ENCODE peak calls at places on chromosome 5, in four cellular contexts. Z is SK-N-SH, C is HCT116, V is Panc1. O is an unnamed sample.

GRCh38 chr5:33046091-33046490 is 335.0 kb downstream of the NPR3 start:
- DNase-seq in Z (no peak), C (no peak), V (no peak), O (no peak)

GRCh38 chr5:93300309-93300923 is 280.6 kb downstream of the NR2F1-AS1 start:
- DNase-seq in Z (no peak), C (no peak), V (no peak), O (no peak)

GRCh38 chr5:10441083-10441991 is at the start of gene ROPN1L:
- DNase-seq in Z (peak; percentile 99), C (peak; percentile 54), V (peak; percentile 77), O (peak; percentile 73)

GRCh38 chr5:175195698-175196656 is 248.0 kb downstream of the DRD1 start:
- DNase-seq in Z (no peak), C (peak; percentile 18), V (no peak), O (no peak)

GRCh38 chr5:174271316-174271715 is 225.8 kb downstream of the NSG2 start:
- DNase-seq in Z (no peak), C (no peak), V (no peak), O (no peak)

GRCh38 chr5:82396871-82397514 is 118.8 kb upstream of the RPS23 start:
- DNase-seq in Z (peak; percentile 68), C (peak; percentile 54), V (peak; percentile 51), O (no peak)

GRCh38 chr5:150582281-150582791 is 58.1 kb upstream of the SYNPO start:
- DNase-seq in Z (peak; percentile 86), C (no peak), V (no peak), O (no peak)

GRCh38 chr5:102678267-102679058 is 76.6 kb upstream of the PAM start:
- DNase-seq in Z (no peak), C (no peak), V (no peak), O (no peak)

GRCh38 chr5:10555134-10555733 is 8.6 kb upstream of the ANKRD33B start:
- DNase-seq in Z (peak; percentile 53), C (no peak), V (no peak), O (no peak)

GRCh38 chr5:39020465-39020864 is 53.7 kb downstream of the RICTOR start:
- DNase-seq in Z (no peak), C (no peak), V (no peak), O (peak; percentile 33)

GRCh38 chr5:57768771-57769170 is 286.2 kb upstream of the ACTBL2 start:
- DNase-seq in Z (no peak), C (no peak), V (no peak), O (no peak)

GRCh38 chr5:118519466-118519865 is 468.9 kb downstream of the DTWD2 start:
- DNase-seq in Z (no peak), C (no peak), V (no peak), O (no peak)

GRCh38 chr5:58072202-58072791 is 387.6 kb downstream of the PLK2 start:
- DNase-seq in Z (peak; percentile 22), C (no peak), V (no peak), O (no peak)

GRCh38 chr5:131252824-131253171 is 11.1 kb upstream of the CDC42SE2 start:
- DNase-seq in Z (no peak), C (no peak), V (no peak), O (peak; percentile 80)

GRCh38 chr5:148846930-148847329 is 20.5 kb downstream of the ADRB2 start:
- DNase-seq in Z (no peak), C (no peak), V (no peak), O (no peak)

GRCh38 chr5:11903121-11903613 is 1.1 kb downstream of the CTNND2 start:
- DNase-seq in Z (no peak), C (no peak), V (no peak), O (no peak)

GRCh38 chr5:1192971-1193590 is 8.3 kb upstream of the SLC6A19 start:
- DNase-seq in Z (no peak), C (no peak), V (no peak), O (no peak)

GRCh38 chr5:169538935-169539334 is 44.6 kb upstream of the SPDL1 start:
- DNase-seq in Z (no peak), C (no peak), V (no peak), O (no peak)

GRCh38 chr5:150540615-150541396 is 32.9 kb downstream of the NDST1 start:
- DNase-seq in Z (no peak), C (no peak), V (no peak), O (no peak)

GRCh38 chr5:44641820-44642219 is 166.9 kb upstream of the MRPS30 start:
- DNase-seq in Z (no peak), C (no peak), V (no peak), O (no peak)

GRCh38 chr5:151238303-151238741 is 14.4 kb upstream of the CCDC69 start:
- DNase-seq in Z (no peak), C (no peak), V (no peak), O (no peak)

GRCh38 chr5:56817306-56817986 is 2.1 kb downstream of the MAP3K1 start:
- DNase-seq in Z (no peak), C (no peak), V (no peak), O (no peak)

GRCh38 chr5:139649082-139649991 is 1.2 kb downstream of the CXXC5 start:
- DNase-seq in Z (peak; percentile 65), C (no peak), V (no peak), O (no peak)

GRCh38 chr5:126234563-126235195 is 188.5 kb upstream of the GRAMD2B start:
- DNase-seq in Z (peak; percentile 25), C (peak; percentile 37), V (peak; percentile 18), O (no peak)

GRCh38 chr5:178068293-178068692 is 45.0 kb upstream of the N4BP3 start:
- DNase-seq in Z (peak; percentile 50), C (no peak), V (no peak), O (no peak)

GRCh38 chr5:107518219-107519015 is 152.3 kb downstream of the EFNA5 start:
- DNase-seq in Z (no peak), C (no peak), V (no peak), O (no peak)

GRCh38 chr5:71658916-71659661 is 60.0 kb upstream of the CARTPT start:
- DNase-seq in Z (no peak), C (no peak), V (no peak), O (no peak)

GRCh38 chr5:156647034-156647451 is 203.1 kb upstream of the PPP1R2B start:
- DNase-seq in Z (no peak), C (no peak), V (no peak), O (no peak)

GRCh38 chr5:77921369-77921768 is 145.2 kb upstream of the TBCA start:
- DNase-seq in Z (no peak), C (no peak), V (no peak), O (no peak)

GRCh38 chr5:77923666-77924065 is 147.5 kb upstream of the TBCA start:
- DNase-seq in Z (no peak), C (no peak), V (no peak), O (no peak)

GRCh38 chr5:77925503-77925902 is 149.4 kb upstream of the TBCA start:
- DNase-seq in Z (no peak), C (no peak), V (no peak), O (no peak)

GRCh38 chr5:77924081-77924480 is 147.9 kb upstream of the TBCA start:
- DNase-seq in Z (no peak), C (no peak), V (no peak), O (no peak)

GRCh38 chr5:77920350-77921046 is 144.4 kb upstream of the TBCA start:
- DNase-seq in Z (no peak), C (no peak), V (no peak), O (no peak)
- TF ChIP-seq REST in Z (peak; percentile 78), C (peak; percentile 24), V (peak; percentile 33), O (no peak)

DNA sequence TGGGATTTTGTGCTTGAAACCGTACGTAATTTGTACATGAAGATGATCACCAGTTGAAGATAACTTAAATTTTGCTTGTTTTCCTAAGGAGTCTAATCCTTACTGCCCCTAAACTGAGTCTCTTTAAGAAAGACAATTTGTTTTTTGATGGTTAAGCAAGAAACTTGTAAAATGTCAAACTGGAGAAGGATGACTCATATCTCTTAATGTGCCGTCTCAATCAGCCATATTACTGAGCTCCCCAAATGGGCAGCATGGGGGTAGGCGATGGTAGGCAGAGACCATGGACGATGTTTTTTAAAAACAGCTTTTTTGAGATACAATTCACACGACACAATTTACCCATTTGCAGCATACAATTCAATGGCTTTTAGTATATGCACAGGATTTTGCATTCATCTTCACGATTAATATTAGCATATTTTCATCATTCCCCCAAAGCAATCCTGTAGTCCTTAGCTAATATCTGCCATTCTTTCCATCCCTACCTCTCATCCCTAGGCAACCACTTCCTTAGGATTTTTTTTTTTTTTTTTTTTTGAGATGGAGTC is 14.3 kb downstream of the ARHGAP26 start:
- DNase-seq in Z (no peak), C (no peak), V (no peak), O (no peak)
- H3K27ac ChIP-seq in Z (peak overlapping the region; percentile 17), C (no peak overlapping the region), V (peak overlapping the region; percentile 75), O (no peak overlapping the region)

GRCh38 chr5:176773408-176774035 is 36.8 kb upstream of the UNC5A start:
- DNase-seq in Z (no peak), C (no peak), V (no peak), O (no peak)

GRCh38 chr5:176775409-176775808 is 35.0 kb upstream of the UNC5A start:
- DNase-seq in Z (no peak), C (no peak), V (no peak), O (no peak)

GRCh38 chr5:176776141-176776865 is 34.1 kb upstream of the UNC5A start:
- DNase-seq in Z (no peak), C (no peak), V (no peak), O (no peak)

GRCh38 chr5:176772271-176773210 is 37.8 kb upstream of the UNC5A start:
- DNase-seq in Z (no peak), C (no peak), V (no peak), O (no peak)

DNA sequence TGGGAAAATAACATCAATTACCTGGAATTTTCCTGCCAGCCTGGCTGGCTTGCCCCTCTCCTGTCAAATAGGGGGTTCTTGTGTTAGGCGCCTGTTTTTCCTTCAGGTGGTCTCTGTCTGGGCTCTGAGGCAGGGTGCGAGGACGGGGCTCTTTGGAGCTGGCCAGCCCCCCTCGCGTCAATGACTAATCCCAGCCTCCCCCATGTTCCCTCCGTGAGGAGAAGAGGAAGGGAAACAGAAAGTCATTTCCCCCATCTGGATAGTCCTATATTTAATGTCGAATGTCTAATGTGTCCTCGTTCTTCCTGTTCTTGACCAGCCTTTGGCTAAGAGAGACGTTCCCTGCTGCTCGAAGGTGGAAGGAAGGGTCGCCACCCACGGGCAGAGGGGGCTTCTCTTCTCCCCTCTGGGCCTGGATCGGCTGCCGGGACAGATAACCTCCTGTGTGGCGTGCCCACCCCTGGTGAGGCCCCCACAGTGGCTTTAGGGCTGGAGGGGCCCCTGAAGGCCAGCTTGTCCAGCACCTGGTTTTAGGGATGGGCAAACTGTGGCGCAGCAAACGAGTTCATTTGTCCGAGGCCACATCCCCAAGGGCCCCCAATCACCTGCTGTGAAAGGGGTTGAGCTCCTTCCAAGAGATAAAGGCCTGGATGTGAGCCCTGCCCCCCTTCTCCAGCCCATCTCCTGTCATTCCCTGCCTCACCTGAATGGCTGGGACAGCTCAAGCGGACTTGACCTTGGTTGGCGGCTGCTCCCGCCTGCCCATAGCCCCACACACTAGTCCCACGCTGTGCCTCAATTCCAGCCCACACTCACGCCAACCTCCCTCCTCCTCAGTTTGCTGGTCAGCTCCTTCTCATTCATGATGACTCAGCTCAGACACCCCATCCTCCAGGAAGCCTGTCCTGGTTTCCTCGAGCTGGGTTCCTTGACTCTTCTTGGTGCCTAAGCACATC is 35.9 kb upstream of the UNC5A start:
- DNase-seq in Z (no peak), C (no peak), V (no peak), O (peak; percentile 4)
- TF ChIP-seq REST in Z (no peak), C (no peak), V (no peak), O (no peak)

GRCh38 chr5:78766412-78766762 is 117.8 kb upstream of the LHFPL2 start:
- DNase-seq in Z (no peak), C (no peak), V (no peak), O (no peak)
- H3K27ac ChIP-seq in Z (no peak overlapping the region), C (no peak overlapping the region), V (no peak overlapping the region), O (no peak overlapping the region)

O was measured in HL-60.